ENCODE peak calls at places on chromosomes 2 and 18, in six cellular contexts. E is HCT116, N is spleen, K is tibial artery, P is psoas muscle, Q is PC-9. U is an unnamed sample.
A peak's percentile ranks its signal among the peaks of the same experiment; 100 is the strongest.

GRCh38 chr2:36658277-36658748 is 38.2 kb upstream of the VIT start:
- DNase-seq in Q (peak; percentile 31), E (no peak), K (no peak), P (no peak), N (no peak), U (no peak)

GRCh38 chr2:74947703-74948102 is 10.7 kb upstream of the POLE4 start:
- DNase-seq in Q (no peak), E (no peak), K (no peak), P (no peak), N (no peak), U (no peak)

GRCh38 chr18:79069792-79070151 is 578 bp downstream of the ATP9B start:
- DNase-seq in Q (no peak), N (no peak), E (no peak), K (no peak), P (no peak), U (no peak)

GRCh38 chr2:134083548-134083947 is 170.3 kb upstream of the MGAT5 start:
- DNase-seq in K (no peak), Q (no peak), P (no peak), N (no peak), E (no peak), U (no peak)

GRCh38 chr18:58772161-58772560 is 92.5 kb upstream of the ZNF532 start:
- DNase-seq in P (no peak), Q (no peak), E (no peak), N (no peak), K (no peak), U (no peak)

GRCh38 chr2:210399440-210400041 is 77.0 kb downstream of the LANCL1 start:
- DNase-seq in P (no peak), K (no peak), E (peak; percentile 4), Q (no peak), N (no peak), U (no peak)

GRCh38 chr2:100235098-100235497 is 87.2 kb downstream of the LONRF2 start:
- DNase-seq in Q (no peak), K (no peak), P (no peak), E (no peak), N (peak; percentile 93), U (no peak)

GRCh38 chr2:195658541-195658890 is 1.5 kb downstream of the SLC39A10 start:
- DNase-seq in N (no peak), P (no peak), K (no peak), E (no peak), Q (peak; percentile 10), U (no peak)

GRCh38 chr2:226800941-226801784 is 1.5 kb upstream of the IRS1 start:
- DNase-seq in E (no peak), P (peak; percentile 78), K (peak; percentile 59), N (peak; percentile 92), Q (peak; percentile 41), U (peak; percentile 94)

GRCh38 chr18:22171839-22172582 is 2.6 kb downstream of the GATA6 start:
- DNase-seq in K (peak; percentile 27), P (no peak), Q (no peak), N (no peak), E (no peak), U (no peak)

GRCh38 chr2:159252905-159253304 is 33.6 kb downstream of the WDSUB1 start:
- DNase-seq in N (no peak), K (no peak), E (no peak), Q (no peak), P (no peak), U (no peak)

GRCh38 chr2:43083278-43083677 is 143.1 kb downstream of the ZFP36L2 start:
- DNase-seq in E (no peak), K (no peak), P (no peak), N (peak; percentile 50), Q (no peak), U (no peak)

GRCh38 chr2:227826019-227826521 is 12.4 kb downstream of the CCL20 start:
- DNase-seq in E (no peak), K (no peak), P (no peak), N (no peak), Q (no peak), U (peak; percentile 57)

GRCh38 chr2:233468746-233469110 is 97.9 kb downstream of the USP40 start:
- DNase-seq in Q (no peak), K (peak; percentile 18), N (no peak), E (no peak), P (peak; percentile 53), U (no peak)

DNA sequence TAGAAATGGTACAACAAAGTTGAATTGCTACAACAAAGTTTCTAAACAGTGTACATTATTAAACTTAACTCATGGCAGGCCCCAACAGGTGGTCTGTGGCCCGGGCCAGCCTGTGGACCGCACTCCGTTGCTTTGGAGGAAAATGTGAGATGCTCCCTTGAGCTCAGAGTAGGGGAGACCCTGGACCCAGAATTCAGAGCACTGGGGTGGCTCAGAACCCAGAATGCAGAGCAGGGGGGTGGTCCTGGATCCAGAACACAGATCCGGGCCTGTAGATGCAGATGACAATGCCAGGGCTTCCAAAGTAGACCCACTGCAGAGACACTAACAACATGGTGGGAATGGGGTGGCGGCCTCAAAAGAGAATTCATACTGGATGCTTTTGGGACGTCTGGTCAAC is 311.0 kb downstream of the NDUFA10 start:
- DNase-seq in E (no peak), N (peak; percentile 31), P (no peak), K (no peak), Q (no peak), U (no peak)
- H3K9me3 ChIP-seq in E (peaks cover 5% of the 10 kb centered on the region), N (peaks cover 4% of the 10 kb centered on the region), P (peaks cover 9% of the 10 kb centered on the region), K (peaks cover 13% of the 10 kb centered on the region), Q (peaks cover 4% of the 10 kb centered on the region), U (no peaks in the 10 kb centered on the region)

GRCh38 chr2:148810081-148810480 is 64.9 kb upstream of the KIF5C start:
- DNase-seq in N (no peak), K (no peak), Q (no peak), E (no peak), P (no peak), U (no peak)
- H3K4me3 ChIP-seq in N (no peak overlapping the region), K (no peak overlapping the region), Q (no peak overlapping the region), E (no peak overlapping the region), P (no peak overlapping the region), U (no peak overlapping the region)

DNA sequence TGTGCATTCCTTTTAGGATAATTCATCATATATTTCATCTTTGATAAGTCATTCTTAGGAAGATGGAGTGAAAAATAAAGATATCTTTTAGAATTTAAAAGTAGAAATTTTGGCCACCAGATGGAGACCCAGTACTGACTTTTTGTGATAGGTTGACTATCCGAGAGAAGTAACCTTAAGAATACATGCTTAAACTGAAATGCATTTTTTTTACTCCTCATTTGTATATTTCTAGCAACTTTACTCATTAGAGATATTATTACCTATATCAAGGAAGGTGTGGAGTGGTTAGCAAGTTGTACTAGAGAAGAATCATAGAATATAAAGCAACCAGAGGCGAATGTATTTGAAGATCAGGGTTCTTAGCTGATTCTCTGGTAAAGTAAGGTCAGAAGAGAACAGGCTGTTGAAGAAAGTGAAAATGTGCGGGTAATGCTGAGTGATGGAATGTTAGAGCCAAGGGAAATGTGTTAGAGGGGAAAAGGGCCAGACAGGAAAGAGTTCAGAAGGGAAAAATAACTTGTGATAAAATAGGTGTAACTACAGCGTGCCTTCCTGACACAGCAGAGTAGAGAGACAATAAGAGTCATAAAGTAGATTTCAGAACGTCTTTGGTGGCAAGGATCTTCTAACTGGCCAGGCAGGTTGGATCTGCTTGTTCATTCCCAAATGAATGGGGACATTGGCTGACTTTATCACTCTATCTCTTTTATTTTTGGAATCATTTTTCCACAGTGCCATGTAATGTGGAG is 52.3 kb downstream of the TDRD15 start:
- DNase-seq in Q (no peak), P (no peak), N (no peak), E (no peak), K (no peak), U (no peak)
- TF ChIP-seq CTCF in Q (peak; percentile 43), P (peak; percentile 28), N (no peak), E (no peak), K (peak; percentile 60), U (no peak)

DNA sequence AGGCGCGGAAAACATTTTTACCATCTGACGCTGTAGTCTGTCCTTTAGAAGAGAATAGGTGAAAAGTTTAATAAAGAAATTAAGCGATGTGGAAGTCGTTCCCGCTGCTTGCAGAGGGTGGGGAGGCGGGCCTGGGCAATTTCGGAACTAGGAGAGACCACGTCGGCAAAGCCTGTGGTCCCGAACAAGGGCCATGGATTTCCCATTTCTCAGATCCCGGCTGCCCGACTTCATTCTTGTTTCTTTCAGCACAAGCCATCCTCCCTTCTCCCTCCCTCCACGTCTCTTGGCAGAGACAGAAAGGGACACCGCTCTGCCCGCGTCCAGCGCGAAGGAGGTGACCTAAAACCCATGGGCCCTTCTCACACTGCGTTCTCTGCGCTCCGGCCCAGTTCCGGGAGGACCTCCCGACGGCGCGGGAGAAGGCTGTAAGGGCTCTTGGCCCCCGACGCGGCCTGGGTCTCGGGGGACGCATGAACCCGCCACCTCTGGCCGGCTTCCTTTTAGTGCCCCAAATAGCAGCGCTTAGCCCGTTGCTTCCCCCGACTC is 2.2 kb upstream of the BCL2L11 start:
- DNase-seq in N (peak; percentile 82), K (peak; percentile 29), P (peak; percentile 54), E (no peak), Q (no peak), U (peak; percentile 57)
- H3K9me3 ChIP-seq in N (no peaks in the 10 kb centered on the region), K (no peaks in the 10 kb centered on the region), P (no peaks in the 10 kb centered on the region), E (no peaks in the 10 kb centered on the region), Q (no peaks in the 10 kb centered on the region), U (no peaks in the 10 kb centered on the region)

GRCh38 chr2:230774348-230774951 is 61.8 kb downstream of the CAB39 start:
- DNase-seq in Q (no peak), N (no peak), E (no peak), K (no peak), P (no peak), U (no peak)
- H3K4me3 ChIP-seq in Q (no peak overlapping the region), N (no peak overlapping the region), E (no peak overlapping the region), K (no peak overlapping the region), P (no peak overlapping the region), U (no peak overlapping the region)

GRCh38 chr2:17857016-17857415 is 21.5 kb upstream of the KCNS3 start:
- DNase-seq in K (no peak), E (no peak), P (no peak), Q (no peak), N (no peak), U (no peak)
- TF ChIP-seq CTCF in K (no peak), E (no peak), P (no peak), Q (no peak), N (no peak), U (no peak)